ENCODE peak calls at places on chromosomes 11 and 22, in eight cellular contexts. One of them, this sample, is unnamed.

GRCh38 chr11:57903441-57904123 is 120.1 kb upstream of the OR9Q1 start:
- DNase-seq in NCI-H1105 treated with DMSO at 0.1 percent for 48 hours: no peak
- DNase-seq in H4: peak; percentile 82
- DNase-seq in DMS 273 treated with DMSO at 0.1 percent for 48 hours: no peak
- DNase-seq in iPS-NIHi11: peak; percentile 30
- DNase-seq in activated naive CD4-positive, alpha-beta T cell: peak; percentile 1
- DNase-seq in T-cell: no peak
- DNase-seq in EL: peak; percentile 4
- DNase-seq in this sample: no peak

GRCh38 chr11:119701591-119702260 is 27.3 kb downstream of the NECTIN1 start:
- DNase-seq in NCI-H1105 treated with DMSO at 0.1 percent for 48 hours: no peak
- DNase-seq in H4: no peak
- DNase-seq in DMS 273 treated with DMSO at 0.1 percent for 48 hours: no peak
- DNase-seq in iPS-NIHi11: no peak
- DNase-seq in activated naive CD4-positive, alpha-beta T cell: no peak
- DNase-seq in T-cell: no peak
- DNase-seq in EL: no peak
- DNase-seq in this sample: no peak

GRCh38 chr11:27395556-27396258 is 32.7 kb upstream of the CCDC34 start:
- DNase-seq in NCI-H1105 treated with DMSO at 0.1 percent for 48 hours: no peak
- DNase-seq in H4: peak; percentile 92
- DNase-seq in DMS 273 treated with DMSO at 0.1 percent for 48 hours: no peak
- DNase-seq in iPS-NIHi11: no peak
- DNase-seq in activated naive CD4-positive, alpha-beta T cell: no peak
- DNase-seq in T-cell: no peak
- DNase-seq in EL: peak; percentile 42
- DNase-seq in this sample: no peak

GRCh38 chr11:434496-434895 is 7.3 kb downstream of the ANO9 start:
- DNase-seq in NCI-H1105 treated with DMSO at 0.1 percent for 48 hours: no peak
- DNase-seq in H4: no peak
- DNase-seq in DMS 273 treated with DMSO at 0.1 percent for 48 hours: no peak
- DNase-seq in iPS-NIHi11: peak; percentile 8
- DNase-seq in activated naive CD4-positive, alpha-beta T cell: no peak
- DNase-seq in T-cell: no peak
- DNase-seq in EL: no peak
- DNase-seq in this sample: no peak

GRCh38 chr22:22948651-22949611 is 61.3 kb downstream of the IGLL5 start:
- DNase-seq in NCI-H1105 treated with DMSO at 0.1 percent for 48 hours: no peak
- DNase-seq in H4: no peak
- DNase-seq in DMS 273 treated with DMSO at 0.1 percent for 48 hours: no peak
- DNase-seq in iPS-NIHi11: no peak
- DNase-seq in activated naive CD4-positive, alpha-beta T cell: no peak
- DNase-seq in T-cell: no peak
- DNase-seq in EL: peak; percentile 23
- DNase-seq in this sample: no peak

GRCh38 chr11:12707500-12707880 is 33.3 kb downstream of the TEAD1 start:
- DNase-seq in NCI-H1105 treated with DMSO at 0.1 percent for 48 hours: no peak
- DNase-seq in H4: no peak
- DNase-seq in DMS 273 treated with DMSO at 0.1 percent for 48 hours: no peak
- DNase-seq in iPS-NIHi11: no peak
- DNase-seq in activated naive CD4-positive, alpha-beta T cell: no peak
- DNase-seq in T-cell: no peak
- DNase-seq in EL: no peak
- DNase-seq in this sample: no peak

GRCh38 chr22:31097941-31098632 is 9.3 kb downstream of the SELENOM start:
- DNase-seq in NCI-H1105 treated with DMSO at 0.1 percent for 48 hours: no peak
- DNase-seq in H4: no peak
- DNase-seq in DMS 273 treated with DMSO at 0.1 percent for 48 hours: no peak
- DNase-seq in iPS-NIHi11: no peak
- DNase-seq in activated naive CD4-positive, alpha-beta T cell: no peak
- DNase-seq in T-cell: no peak
- DNase-seq in EL: no peak
- DNase-seq in this sample: no peak

GRCh38 chr11:34358666-34359547 is 1.1 kb upstream of the ABTB2 start:
- DNase-seq in NCI-H1105 treated with DMSO at 0.1 percent for 48 hours: peak; percentile 85
- DNase-seq in H4: peak; percentile 83
- DNase-seq in DMS 273 treated with DMSO at 0.1 percent for 48 hours: peak; percentile 35
- DNase-seq in iPS-NIHi11: peak; percentile 42
- DNase-seq in activated naive CD4-positive, alpha-beta T cell: peak; percentile 64
- DNase-seq in T-cell: peak; percentile 62
- DNase-seq in EL: peak; percentile 83
- DNase-seq in this sample: peak; percentile 77

GRCh38 chr11:64918056-64918455 is 1.0 kb upstream of the ATG2A start:
- DNase-seq in NCI-H1105 treated with DMSO at 0.1 percent for 48 hours: no peak
- DNase-seq in H4: peak; percentile 38
- DNase-seq in DMS 273 treated with DMSO at 0.1 percent for 48 hours: no peak
- DNase-seq in iPS-NIHi11: no peak
- DNase-seq in activated naive CD4-positive, alpha-beta T cell: no peak
- DNase-seq in T-cell: no peak
- DNase-seq in EL: peak; percentile 60
- DNase-seq in this sample: no peak

GRCh38 chr22:48563966-48564330 is 1263.7 kb downstream of the BRD1 start:
- DNase-seq in NCI-H1105 treated with DMSO at 0.1 percent for 48 hours: no peak
- DNase-seq in H4: no peak
- DNase-seq in DMS 273 treated with DMSO at 0.1 percent for 48 hours: no peak
- DNase-seq in iPS-NIHi11: no peak
- DNase-seq in activated naive CD4-positive, alpha-beta T cell: no peak
- DNase-seq in T-cell: no peak
- DNase-seq in EL: no peak
- DNase-seq in this sample: no peak

GRCh38 chr22:50191041-50191740 is 5.5 kb downstream of the TRABD start:
- DNase-seq in NCI-H1105 treated with DMSO at 0.1 percent for 48 hours: no peak
- DNase-seq in H4: no peak
- DNase-seq in DMS 273 treated with DMSO at 0.1 percent for 48 hours: no peak
- DNase-seq in iPS-NIHi11: no peak
- DNase-seq in activated naive CD4-positive, alpha-beta T cell: peak; percentile 68
- DNase-seq in T-cell: peak; percentile 81
- DNase-seq in EL: no peak
- DNase-seq in this sample: peak; percentile 50

GRCh38 chr11:1372660-1373059 is 17.1 kb upstream of the BRSK2 start:
- DNase-seq in NCI-H1105 treated with DMSO at 0.1 percent for 48 hours: no peak
- DNase-seq in H4: no peak
- DNase-seq in DMS 273 treated with DMSO at 0.1 percent for 48 hours: no peak
- DNase-seq in iPS-NIHi11: no peak
- DNase-seq in activated naive CD4-positive, alpha-beta T cell: no peak
- DNase-seq in T-cell: no peak
- DNase-seq in EL: no peak
- DNase-seq in this sample: no peak

GRCh38 chr11:134654161-134654915 is 242.3 kb upstream of the B3GAT1 start:
- DNase-seq in NCI-H1105 treated with DMSO at 0.1 percent for 48 hours: no peak
- DNase-seq in H4: no peak
- DNase-seq in DMS 273 treated with DMSO at 0.1 percent for 48 hours: no peak
- DNase-seq in iPS-NIHi11: no peak
- DNase-seq in activated naive CD4-positive, alpha-beta T cell: no peak
- DNase-seq in T-cell: peak; percentile 35
- DNase-seq in EL: no peak
- DNase-seq in this sample: peak; percentile 14

GRCh38 chr11:88259431-88259830 is 78.1 kb downstream of the CTSC start:
- DNase-seq in NCI-H1105 treated with DMSO at 0.1 percent for 48 hours: no peak
- DNase-seq in H4: no peak
- DNase-seq in DMS 273 treated with DMSO at 0.1 percent for 48 hours: no peak
- DNase-seq in iPS-NIHi11: no peak
- DNase-seq in activated naive CD4-positive, alpha-beta T cell: no peak
- DNase-seq in T-cell: no peak
- DNase-seq in EL: no peak
- DNase-seq in this sample: no peak

GRCh38 chr11:85438328-85438727 is 188.8 kb downstream of the DLG2 start:
- DNase-seq in NCI-H1105 treated with DMSO at 0.1 percent for 48 hours: no peak
- DNase-seq in H4: no peak
- DNase-seq in DMS 273 treated with DMSO at 0.1 percent for 48 hours: no peak
- DNase-seq in iPS-NIHi11: no peak
- DNase-seq in activated naive CD4-positive, alpha-beta T cell: no peak
- DNase-seq in T-cell: no peak
- DNase-seq in EL: no peak
- DNase-seq in this sample: no peak

GRCh38 chr11:14894657-14895598 is 2.9 kb upstream of the CYP2R1 start:
- DNase-seq in NCI-H1105 treated with DMSO at 0.1 percent for 48 hours: no peak
- DNase-seq in H4: peak; percentile 62
- DNase-seq in DMS 273 treated with DMSO at 0.1 percent for 48 hours: no peak
- DNase-seq in iPS-NIHi11: no peak
- DNase-seq in activated naive CD4-positive, alpha-beta T cell: no peak
- DNase-seq in T-cell: no peak
- DNase-seq in EL: peak; percentile 30
- DNase-seq in this sample: peak; percentile 56

GRCh38 chr11:60344146-60344545 is 17.1 kb downstream of the MS4A6E start:
- DNase-seq in NCI-H1105 treated with DMSO at 0.1 percent for 48 hours: no peak
- DNase-seq in H4: no peak
- DNase-seq in DMS 273 treated with DMSO at 0.1 percent for 48 hours: no peak
- DNase-seq in iPS-NIHi11: no peak
- DNase-seq in activated naive CD4-positive, alpha-beta T cell: no peak
- DNase-seq in T-cell: no peak
- DNase-seq in EL: no peak
- DNase-seq in this sample: no peak

GRCh38 chr22:45507798-45508197 is 5.1 kb downstream of the FBLN1 start:
- DNase-seq in NCI-H1105 treated with DMSO at 0.1 percent for 48 hours: no peak
- DNase-seq in H4: no peak
- DNase-seq in DMS 273 treated with DMSO at 0.1 percent for 48 hours: no peak
- DNase-seq in iPS-NIHi11: no peak
- DNase-seq in activated naive CD4-positive, alpha-beta T cell: no peak
- DNase-seq in T-cell: no peak
- DNase-seq in EL: no peak
- DNase-seq in this sample: no peak

GRCh38 chr11:122634507-122634906 is 21.0 kb upstream of the UBASH3B start:
- DNase-seq in NCI-H1105 treated with DMSO at 0.1 percent for 48 hours: no peak
- DNase-seq in H4: peak; percentile 78
- DNase-seq in DMS 273 treated with DMSO at 0.1 percent for 48 hours: no peak
- DNase-seq in iPS-NIHi11: peak; percentile 70
- DNase-seq in activated naive CD4-positive, alpha-beta T cell: no peak
- DNase-seq in T-cell: no peak
- DNase-seq in EL: peak; percentile 67
- DNase-seq in this sample: no peak

GRCh38 chr11:79076526-79077115 is 364.2 kb downstream of the TENM4 start:
- DNase-seq in NCI-H1105 treated with DMSO at 0.1 percent for 48 hours: peak; percentile 29
- DNase-seq in H4: no peak
- DNase-seq in DMS 273 treated with DMSO at 0.1 percent for 48 hours: no peak
- DNase-seq in iPS-NIHi11: peak; percentile 66
- DNase-seq in activated naive CD4-positive, alpha-beta T cell: no peak
- DNase-seq in T-cell: no peak
- DNase-seq in EL: peak; percentile 37
- DNase-seq in this sample: no peak

GRCh38 chr22:50531546-50532352 is 1.9 kb upstream of the TYMP start:
- DNase-seq in NCI-H1105 treated with DMSO at 0.1 percent for 48 hours: peak; percentile 34
- DNase-seq in H4: no peak
- DNase-seq in DMS 273 treated with DMSO at 0.1 percent for 48 hours: no peak
- DNase-seq in iPS-NIHi11: peak; percentile 69
- DNase-seq in activated naive CD4-positive, alpha-beta T cell: peak; percentile 63
- DNase-seq in T-cell: peak; percentile 58
- DNase-seq in EL: peak; percentile 74
- DNase-seq in this sample: peak; percentile 83

GRCh38 chr11:975824-976223 is 50.2 kb downstream of the AP2A2 start:
- DNase-seq in NCI-H1105 treated with DMSO at 0.1 percent for 48 hours: no peak
- DNase-seq in H4: peak; percentile 50
- DNase-seq in DMS 273 treated with DMSO at 0.1 percent for 48 hours: no peak
- DNase-seq in iPS-NIHi11: peak; percentile 80
- DNase-seq in activated naive CD4-positive, alpha-beta T cell: no peak
- DNase-seq in T-cell: no peak
- DNase-seq in EL: peak; percentile 34
- DNase-seq in this sample: no peak

GRCh38 chr22:49535126-49535525 is 292.5 kb downstream of the BRD1 start:
- DNase-seq in NCI-H1105 treated with DMSO at 0.1 percent for 48 hours: no peak
- DNase-seq in H4: no peak
- DNase-seq in DMS 273 treated with DMSO at 0.1 percent for 48 hours: no peak
- DNase-seq in iPS-NIHi11: no peak
- DNase-seq in activated naive CD4-positive, alpha-beta T cell: no peak
- DNase-seq in T-cell: no peak
- DNase-seq in EL: no peak
- DNase-seq in this sample: no peak

GRCh38 chr11:82867495-82868082 is 32.6 kb downstream of the PRCP start:
- DNase-seq in NCI-H1105 treated with DMSO at 0.1 percent for 48 hours: peak; percentile 85
- DNase-seq in H4: peak; percentile 53
- DNase-seq in DMS 273 treated with DMSO at 0.1 percent for 48 hours: peak; percentile 52
- DNase-seq in iPS-NIHi11: peak; percentile 80
- DNase-seq in activated naive CD4-positive, alpha-beta T cell: peak; percentile 54
- DNase-seq in T-cell: peak; percentile 71
- DNase-seq in EL: peak; percentile 77
- DNase-seq in this sample: peak; percentile 80

GRCh38 chr11:79060534-79060933 is 380.3 kb downstream of the TENM4 start:
- DNase-seq in NCI-H1105 treated with DMSO at 0.1 percent for 48 hours: no peak
- DNase-seq in H4: no peak
- DNase-seq in DMS 273 treated with DMSO at 0.1 percent for 48 hours: no peak
- DNase-seq in iPS-NIHi11: no peak
- DNase-seq in activated naive CD4-positive, alpha-beta T cell: no peak
- DNase-seq in T-cell: no peak
- DNase-seq in EL: no peak
- DNase-seq in this sample: no peak

GRCh38 chr22:27435839-27436581 is 365.5 kb downstream of the MN1 start:
- DNase-seq in NCI-H1105 treated with DMSO at 0.1 percent for 48 hours: no peak
- DNase-seq in H4: no peak
- DNase-seq in DMS 273 treated with DMSO at 0.1 percent for 48 hours: peak; percentile 15
- DNase-seq in iPS-NIHi11: peak; percentile 38
- DNase-seq in activated naive CD4-positive, alpha-beta T cell: no peak
- DNase-seq in T-cell: no peak
- DNase-seq in EL: peak; percentile 37
- DNase-seq in this sample: peak; percentile 31

GRCh38 chr11:112024178-112024777 is 930 bp upstream of the DLAT start:
- DNase-seq in NCI-H1105 treated with DMSO at 0.1 percent for 48 hours: no peak
- DNase-seq in H4: no peak
- DNase-seq in DMS 273 treated with DMSO at 0.1 percent for 48 hours: no peak
- DNase-seq in iPS-NIHi11: peak; percentile 15
- DNase-seq in activated naive CD4-positive, alpha-beta T cell: no peak
- DNase-seq in T-cell: no peak
- DNase-seq in EL: no peak
- DNase-seq in this sample: no peak

GRCh38 chr11:121615506-121615905 is 162.7 kb upstream of the SORL1-AS1 start:
- DNase-seq in NCI-H1105 treated with DMSO at 0.1 percent for 48 hours: no peak
- DNase-seq in H4: no peak
- DNase-seq in DMS 273 treated with DMSO at 0.1 percent for 48 hours: no peak
- DNase-seq in iPS-NIHi11: no peak
- DNase-seq in activated naive CD4-positive, alpha-beta T cell: no peak
- DNase-seq in T-cell: no peak
- DNase-seq in EL: peak; percentile 46
- DNase-seq in this sample: no peak

GRCh38 chr11:69483696-69484426 is 2.4 kb downstream of the LINC01488 start:
- DNase-seq in NCI-H1105 treated with DMSO at 0.1 percent for 48 hours: no peak
- DNase-seq in H4: no peak
- DNase-seq in DMS 273 treated with DMSO at 0.1 percent for 48 hours: no peak
- DNase-seq in iPS-NIHi11: peak; percentile 66
- DNase-seq in activated naive CD4-positive, alpha-beta T cell: no peak
- DNase-seq in T-cell: no peak
- DNase-seq in EL: no peak
- DNase-seq in this sample: no peak

GRCh38 chr11:67120456-67120855 is 1.4 kb downstream of the KDM2A start:
- DNase-seq in NCI-H1105 treated with DMSO at 0.1 percent for 48 hours: no peak
- DNase-seq in H4: no peak
- DNase-seq in DMS 273 treated with DMSO at 0.1 percent for 48 hours: no peak
- DNase-seq in iPS-NIHi11: no peak
- DNase-seq in activated naive CD4-positive, alpha-beta T cell: no peak
- DNase-seq in T-cell: no peak
- DNase-seq in EL: no peak
- DNase-seq in this sample: no peak

GRCh38 chr11:1156506-1157340 is 1.0 kb upstream of the MUC5AC start:
- DNase-seq in NCI-H1105 treated with DMSO at 0.1 percent for 48 hours: no peak
- DNase-seq in H4: no peak
- DNase-seq in DMS 273 treated with DMSO at 0.1 percent for 48 hours: no peak
- DNase-seq in iPS-NIHi11: peak; percentile 6
- DNase-seq in activated naive CD4-positive, alpha-beta T cell: no peak
- DNase-seq in T-cell: no peak
- DNase-seq in EL: no peak
- DNase-seq in this sample: no peak

GRCh38 chr11:44342616-44343015 is 32.7 kb upstream of the ALX4 start:
- DNase-seq in NCI-H1105 treated with DMSO at 0.1 percent for 48 hours: no peak
- DNase-seq in H4: no peak
- DNase-seq in DMS 273 treated with DMSO at 0.1 percent for 48 hours: no peak
- DNase-seq in iPS-NIHi11: no peak
- DNase-seq in activated naive CD4-positive, alpha-beta T cell: no peak
- DNase-seq in T-cell: no peak
- DNase-seq in EL: no peak
- DNase-seq in this sample: no peak